ENCODE peak calls at places on chromosomes 11 and 22, in eight cellular contexts. One of them, this sample, is unnamed. For H3K4me1, the result is how much of the 10 kb centered on the place peaks cover.

GRCh38 chr11:64538501-64538951 is 52.5 kb upstream of the SLC22A12 start:
- DNase-seq in heart left ventricle: no peak
- DNase-seq in SJSA1: no peak
- DNase-seq in mammary epithelial cell: no peak
- DNase-seq in endothelial cell of umbilical vein: no peak
- DNase-seq in right cardiac atrium: no peak
- DNase-seq in uterus: no peak
- DNase-seq in body of pancreas: no peak
- DNase-seq in this sample: no peak

GRCh38 chr11:110184974-110185597 is 91.9 kb downstream of the ZC3H12C start:
- DNase-seq in mammary epithelial cell: peak
- DNase-seq in endothelial cell of umbilical vein: peak
- DNase-seq in heart left ventricle: no peak
- DNase-seq in right cardiac atrium: no peak
- DNase-seq in SJSA1: no peak
- DNase-seq in uterus: no peak
- DNase-seq in body of pancreas: peak
- DNase-seq in this sample: no peak

GRCh38 chr11:75400110-75400865 is 970 bp downstream of the RPS3 start:
- DNase-seq in body of pancreas: no peak
- DNase-seq in uterus: no peak
- DNase-seq in SJSA1: no peak
- DNase-seq in endothelial cell of umbilical vein: peak
- DNase-seq in mammary epithelial cell: peak
- DNase-seq in heart left ventricle: no peak
- DNase-seq in right cardiac atrium: no peak
- DNase-seq in this sample: peak

GRCh38 chr11:44681698-44682097 is 45.1 kb upstream of the TSPAN18 start:
- DNase-seq in uterus: no peak
- DNase-seq in endothelial cell of umbilical vein: peak
- DNase-seq in right cardiac atrium: no peak
- DNase-seq in SJSA1: no peak
- DNase-seq in body of pancreas: no peak
- DNase-seq in heart left ventricle: no peak
- DNase-seq in mammary epithelial cell: peak
- DNase-seq in this sample: no peak

GRCh38 chr22:20610243-20610686 is 102.9 kb downstream of the MED15 start:
- DNase-seq in right cardiac atrium: no peak
- DNase-seq in uterus: no peak
- DNase-seq in heart left ventricle: no peak
- DNase-seq in body of pancreas: no peak
- DNase-seq in mammary epithelial cell: no peak
- DNase-seq in endothelial cell of umbilical vein: no peak
- DNase-seq in SJSA1: no peak
- DNase-seq in this sample: no peak

GRCh38 chr11:104005234-104005855 is 31.1 kb upstream of the DDI1 start:
- DNase-seq in mammary epithelial cell: peak
- DNase-seq in uterus: no peak
- DNase-seq in SJSA1: no peak
- DNase-seq in right cardiac atrium: no peak
- DNase-seq in endothelial cell of umbilical vein: no peak
- DNase-seq in body of pancreas: no peak
- DNase-seq in heart left ventricle: no peak
- DNase-seq in this sample: no peak

GRCh38 chr22:50016988-50017700 is 4.6 kb upstream of the IL17REL start:
- DNase-seq in uterus: peak
- DNase-seq in body of pancreas: no peak
- DNase-seq in heart left ventricle: no peak
- DNase-seq in SJSA1: no peak
- DNase-seq in right cardiac atrium: no peak
- DNase-seq in endothelial cell of umbilical vein: no peak
- DNase-seq in mammary epithelial cell: no peak
- DNase-seq in this sample: no peak

GRCh38 chr22:46245515-46245914 is 4.6 kb downstream of the CDPF1 start:
- DNase-seq in endothelial cell of umbilical vein: no peak
- DNase-seq in mammary epithelial cell: no peak
- DNase-seq in uterus: no peak
- DNase-seq in body of pancreas: no peak
- DNase-seq in heart left ventricle: peak
- DNase-seq in right cardiac atrium: peak
- DNase-seq in SJSA1: no peak
- DNase-seq in this sample: no peak

GRCh38 chr11:17764446-17765218 is 30.1 kb downstream of the KCNC1 start:
- DNase-seq in uterus: no peak
- DNase-seq in body of pancreas: no peak
- DNase-seq in heart left ventricle: peak
- DNase-seq in SJSA1: no peak
- DNase-seq in mammary epithelial cell: no peak
- DNase-seq in endothelial cell of umbilical vein: no peak
- DNase-seq in right cardiac atrium: no peak
- DNase-seq in this sample: no peak

GRCh38 chr11:350723-351255 is 18.5 kb upstream of the B4GALNT4 start:
- DNase-seq in uterus: peak
- DNase-seq in SJSA1: no peak
- DNase-seq in body of pancreas: no peak
- DNase-seq in heart left ventricle: no peak
- DNase-seq in mammary epithelial cell: peak
- DNase-seq in right cardiac atrium: no peak
- DNase-seq in endothelial cell of umbilical vein: no peak
- DNase-seq in this sample: no peak

GRCh38 chr11:111460752-111461305 is 51.4 kb downstream of the BTG4 start:
- DNase-seq in heart left ventricle: no peak
- DNase-seq in body of pancreas: no peak
- DNase-seq in mammary epithelial cell: no peak
- DNase-seq in SJSA1: no peak
- DNase-seq in uterus: no peak
- DNase-seq in endothelial cell of umbilical vein: no peak
- DNase-seq in right cardiac atrium: no peak
- DNase-seq in this sample: peak

GRCh38 chr22:19419464-19420178 is 11.9 kb downstream of the HIRA start:
- DNase-seq in SJSA1: no peak
- DNase-seq in right cardiac atrium: no peak
- DNase-seq in endothelial cell of umbilical vein: no peak
- DNase-seq in uterus: no peak
- DNase-seq in mammary epithelial cell: peak
- DNase-seq in body of pancreas: no peak
- DNase-seq in heart left ventricle: no peak
- DNase-seq in this sample: no peak

GRCh38 chr22:45235101-45235777 is 5.5 kb downstream of the KIAA0930 start:
- DNase-seq in right cardiac atrium: no peak
- DNase-seq in heart left ventricle: peak
- DNase-seq in uterus: no peak
- DNase-seq in endothelial cell of umbilical vein: no peak
- DNase-seq in SJSA1: no peak
- DNase-seq in body of pancreas: no peak
- DNase-seq in mammary epithelial cell: no peak
- DNase-seq in this sample: peak

GRCh38 chr11:75536786-75537629 is 11.3 kb upstream of the GDPD5 start:
- DNase-seq in uterus: no peak
- DNase-seq in heart left ventricle: peak
- DNase-seq in body of pancreas: no peak
- DNase-seq in endothelial cell of umbilical vein: no peak
- DNase-seq in mammary epithelial cell: peak
- DNase-seq in SJSA1: no peak
- DNase-seq in right cardiac atrium: no peak
- DNase-seq in this sample: peak

GRCh38 chr22:37639070-37639760 is at the start of gene SH3BP1:
- DNase-seq in body of pancreas: peak
- DNase-seq in heart left ventricle: peak
- DNase-seq in mammary epithelial cell: peak
- DNase-seq in endothelial cell of umbilical vein: no peak
- DNase-seq in uterus: peak
- DNase-seq in right cardiac atrium: peak
- DNase-seq in SJSA1: peak
- DNase-seq in this sample: peak

GRCh38 chr22:37635157-37635556 is 4.3 kb upstream of the SH3BP1 start:
- DNase-seq in body of pancreas: no peak
- DNase-seq in SJSA1: no peak
- DNase-seq in endothelial cell of umbilical vein: no peak
- DNase-seq in mammary epithelial cell: no peak
- DNase-seq in right cardiac atrium: no peak
- DNase-seq in heart left ventricle: no peak
- DNase-seq in uterus: no peak
- DNase-seq in this sample: no peak

GRCh38 chr22:37636186-37636948 is 3.1 kb upstream of the SH3BP1 start:
- DNase-seq in endothelial cell of umbilical vein: no peak
- DNase-seq in mammary epithelial cell: no peak
- DNase-seq in SJSA1: no peak
- DNase-seq in uterus: no peak
- DNase-seq in body of pancreas: no peak
- DNase-seq in heart left ventricle: no peak
- DNase-seq in right cardiac atrium: no peak
- DNase-seq in this sample: no peak

GRCh38 chr22:37638351-37639069 is 959 bp upstream of the SH3BP1 start:
- DNase-seq in mammary epithelial cell: no peak
- DNase-seq in SJSA1: no peak
- DNase-seq in body of pancreas: no peak
- DNase-seq in right cardiac atrium: no peak
- DNase-seq in uterus: no peak
- DNase-seq in endothelial cell of umbilical vein: no peak
- DNase-seq in heart left ventricle: no peak
- DNase-seq in this sample: peak

DNA sequence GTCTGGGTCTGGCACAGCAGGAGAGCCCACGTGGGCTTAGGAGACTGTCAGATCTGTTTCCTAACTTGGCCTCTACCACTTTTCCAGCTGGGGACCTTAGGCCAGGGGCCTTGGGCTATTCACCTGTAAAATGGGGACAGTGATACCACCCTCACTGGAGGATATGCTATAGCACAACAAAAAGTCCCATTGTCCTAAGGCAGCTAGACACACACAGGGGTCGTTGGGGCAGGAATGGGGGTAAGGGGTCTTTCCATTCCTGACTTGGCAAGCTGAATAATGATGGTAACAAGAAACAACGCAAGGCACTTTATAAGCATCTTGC is 2.6 kb upstream of the SH3BP1 start:
- DNase-seq in heart left ventricle: no peak
- DNase-seq in uterus: no peak
- DNase-seq in right cardiac atrium: no peak
- DNase-seq in SJSA1: no peak
- DNase-seq in endothelial cell of umbilical vein: no peak
- DNase-seq in mammary epithelial cell: no peak
- DNase-seq in body of pancreas: no peak
- DNase-seq in this sample: no peak
- H3K4me3 ChIP-seq in heart left ventricle: no peak
- H3K4me3 ChIP-seq in uterus: no peak
- H3K4me3 ChIP-seq in right cardiac atrium: no peak
- H3K4me3 ChIP-seq in SJSA1: no peak
- H3K4me3 ChIP-seq in endothelial cell of umbilical vein: no peak
- H3K4me3 ChIP-seq in mammary epithelial cell: no peak
- H3K4me3 ChIP-seq in body of pancreas: no peak
- H3K4me3 ChIP-seq in this sample: no peak

GRCh38 chr22:42929838-42930155 is 72.7 kb upstream of the ARFGAP3 start:
- DNase-seq in uterus: no peak
- DNase-seq in endothelial cell of umbilical vein: no peak
- DNase-seq in mammary epithelial cell: no peak
- DNase-seq in body of pancreas: no peak
- DNase-seq in heart left ventricle: no peak
- DNase-seq in right cardiac atrium: no peak
- DNase-seq in SJSA1: no peak
- DNase-seq in this sample: no peak

GRCh38 chr22:42932857-42933782 is 76.0 kb upstream of the ARFGAP3 start:
- DNase-seq in uterus: no peak
- DNase-seq in SJSA1: no peak
- DNase-seq in mammary epithelial cell: no peak
- DNase-seq in heart left ventricle: peak
- DNase-seq in endothelial cell of umbilical vein: no peak
- DNase-seq in body of pancreas: no peak
- DNase-seq in right cardiac atrium: no peak
- DNase-seq in this sample: peak

GRCh38 chr22:42932197-42932519 is 75.1 kb upstream of the ARFGAP3 start:
- DNase-seq in mammary epithelial cell: no peak
- DNase-seq in SJSA1: no peak
- DNase-seq in right cardiac atrium: no peak
- DNase-seq in heart left ventricle: no peak
- DNase-seq in body of pancreas: no peak
- DNase-seq in endothelial cell of umbilical vein: no peak
- DNase-seq in uterus: no peak
- DNase-seq in this sample: no peak

GRCh38 chr22:42930810-42931420 is 73.8 kb upstream of the ARFGAP3 start:
- DNase-seq in right cardiac atrium: no peak
- DNase-seq in body of pancreas: peak
- DNase-seq in mammary epithelial cell: peak
- DNase-seq in SJSA1: peak
- DNase-seq in uterus: no peak
- DNase-seq in endothelial cell of umbilical vein: no peak
- DNase-seq in heart left ventricle: peak
- DNase-seq in this sample: no peak

GRCh38 chr22:42931421-42932196 is 74.5 kb upstream of the ARFGAP3 start:
- DNase-seq in mammary epithelial cell: no peak
- DNase-seq in right cardiac atrium: no peak
- DNase-seq in uterus: no peak
- DNase-seq in SJSA1: no peak
- DNase-seq in endothelial cell of umbilical vein: no peak
- DNase-seq in heart left ventricle: no peak
- DNase-seq in body of pancreas: peak
- DNase-seq in this sample: peak
- H3K4me1 ChIP-seq in mammary epithelial cell: under half
- H3K4me1 ChIP-seq in right cardiac atrium: half or more
- H3K4me1 ChIP-seq in uterus: under half
- H3K4me1 ChIP-seq in SJSA1: under half
- H3K4me1 ChIP-seq in endothelial cell of umbilical vein: under half
- H3K4me1 ChIP-seq in heart left ventricle: half or more
- H3K4me1 ChIP-seq in body of pancreas: half or more
- H3K4me1 ChIP-seq in this sample: under half

DNA sequence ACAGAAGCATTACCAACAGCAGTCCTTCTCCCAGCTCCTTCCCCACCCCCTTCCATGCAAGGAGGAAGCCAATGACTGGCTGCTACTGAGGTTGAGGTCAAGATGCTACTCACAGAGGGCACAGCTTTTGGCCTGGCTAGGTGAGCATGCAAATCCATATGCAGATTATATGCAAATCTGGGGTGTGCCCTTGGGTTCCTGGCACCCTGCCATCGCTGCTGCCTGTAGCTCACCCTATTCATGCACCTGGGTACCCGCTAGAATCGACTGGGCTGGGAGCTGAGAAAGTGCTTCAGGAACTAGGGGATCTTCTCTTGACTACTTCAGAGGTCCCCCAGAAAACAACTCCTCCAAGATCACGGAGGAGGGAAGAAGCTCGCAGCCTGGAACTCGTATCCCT is 4.0 kb downstream of the DSCAML1 start:
- DNase-seq in right cardiac atrium: no peak
- DNase-seq in body of pancreas: no peak
- DNase-seq in heart left ventricle: no peak
- DNase-seq in uterus: no peak
- DNase-seq in mammary epithelial cell: no peak
- DNase-seq in endothelial cell of umbilical vein: no peak
- DNase-seq in SJSA1: no peak
- DNase-seq in this sample: peak
- H3K4me3 ChIP-seq in right cardiac atrium: no peak
- H3K4me3 ChIP-seq in body of pancreas: no peak
- H3K4me3 ChIP-seq in heart left ventricle: no peak
- H3K4me3 ChIP-seq in uterus: no peak
- H3K4me3 ChIP-seq in mammary epithelial cell: no peak
- H3K4me3 ChIP-seq in endothelial cell of umbilical vein: no peak
- H3K4me3 ChIP-seq in SJSA1: no peak
- H3K4me3 ChIP-seq in this sample: no peak

DNA sequence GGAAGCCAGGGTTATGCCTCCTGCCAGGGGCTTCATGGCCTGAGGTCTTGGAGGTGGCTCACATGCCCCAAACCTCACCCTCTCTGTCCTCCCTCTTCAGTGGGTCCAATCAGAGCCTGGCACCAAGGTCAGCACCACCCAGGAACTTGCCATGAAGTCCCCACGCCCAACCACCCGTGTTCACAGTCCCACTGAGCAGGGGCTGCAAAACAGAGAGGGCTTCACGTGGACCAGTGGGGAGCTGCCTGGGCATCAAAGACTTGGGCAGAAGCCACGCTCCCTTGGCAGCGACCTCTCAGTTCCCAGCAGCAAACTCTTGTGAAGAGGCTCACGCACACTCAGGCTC is 425.8 kb upstream of the B3GAT1 start:
- DNase-seq in right cardiac atrium: no peak
- DNase-seq in heart left ventricle: no peak
- DNase-seq in body of pancreas: no peak
- DNase-seq in uterus: no peak
- DNase-seq in endothelial cell of umbilical vein: no peak
- DNase-seq in mammary epithelial cell: no peak
- DNase-seq in SJSA1: no peak
- DNase-seq in this sample: no peak
- H3K4me1 ChIP-seq in right cardiac atrium: under half
- H3K4me1 ChIP-seq in heart left ventricle: under half
- H3K4me1 ChIP-seq in body of pancreas: under half
- H3K4me1 ChIP-seq in uterus: under half
- H3K4me1 ChIP-seq in endothelial cell of umbilical vein: under half
- H3K4me1 ChIP-seq in mammary epithelial cell: under half
- H3K4me1 ChIP-seq in SJSA1: under half
- H3K4me1 ChIP-seq in this sample: under half

This sample was measured in Karpas-422.